ENCODE peak calls at places on chromosome 16, in nine cellular contexts. C is foreskin fibroblast; P is sigmoid colon; D is progenitor cell of endocrine pancreas; G is right cardiac atrium; U is CD8-positive, alpha-beta T cell; J is ovary; O is ureter; K is CD4-positive, alpha-beta T cell. X is an unnamed sample.
A peak's percentile ranks its signal among the peaks of the same experiment; 100 is the strongest.

GRCh38 chr16:529012-529575 is 1.6 kb downstream of the CAPN15 start:
- DNase-seq in K (no peak), G (no peak), J (no peak), C (no peak), O (no peak), D (no peak), P (no peak), U (no peak), X (no peak)

GRCh38 chr16:16004314-16004749 is 54.9 kb downstream of the ABCC1 start:
- DNase-seq in J (no peak), G (no peak), C (peak; percentile 74), O (no peak), P (no peak), D (no peak), U (no peak), K (no peak), X (no peak)

GRCh38 chr16:58222532-58223316 is 24.8 kb upstream of the CSNK2A2 start:
- DNase-seq in K (no peak), U (no peak), P (no peak), O (peak; percentile 70), G (no peak), J (no peak), D (no peak), C (peak; percentile 14), X (no peak)

GRCh38 chr16:12532871-12533610 is 270.6 kb downstream of the CPPED1 start:
- DNase-seq in P (no peak), U (peak; percentile 30), O (no peak), G (peak; percentile 72), C (no peak), D (no peak), K (peak; percentile 9), J (no peak), X (no peak)

GRCh38 chr16:54648575-54648974 is 282.1 kb upstream of the IRX5 start:
- DNase-seq in O (no peak), C (no peak), G (no peak), U (no peak), P (no peak), K (no peak), J (no peak), D (no peak), X (no peak)

GRCh38 chr16:68086860-68087268 is 1.7 kb downstream of the NFATC3 start:
- DNase-seq in G (no peak), K (no peak), C (no peak), U (no peak), D (no peak), J (no peak), P (no peak), O (no peak), X (no peak)

GRCh38 chr16:2852731-2853507 is 5.1 kb downstream of the PRSS22 start:
- DNase-seq in K (no peak), G (no peak), C (no peak), J (no peak), P (no peak), D (no peak), U (no peak), O (no peak), X (no peak)

GRCh38 chr16:85395913-85396878 is 216.9 kb upstream of the GSE1 start:
- DNase-seq in P (peak; percentile 73), J (peak; percentile 62), O (peak; percentile 77), U (no peak), K (no peak), D (no peak), C (peak; percentile 29), G (peak; percentile 71), X (no peak)

GRCh38 chr16:35431829-35432663 is 1972.6 kb downstream of the TP53TG3F start:
- DNase-seq in P (no peak), U (no peak), K (no peak), G (no peak), J (no peak), C (no peak), D (no peak), O (no peak), X (no peak)

GRCh38 chr16:165218-165538 is 600 bp upstream of the HBM start:
- DNase-seq in J (no peak), K (no peak), O (no peak), D (no peak), G (no peak), C (no peak), P (no peak), U (no peak), X (no peak)

GRCh38 chr16:50271148-50272041 is 5.0 kb downstream of the ADCY7 start:
- DNase-seq in D (no peak), O (no peak), G (no peak), J (no peak), P (peak; percentile 58), C (no peak), U (no peak), K (no peak), X (no peak)

GRCh38 chr16:24538756-24539294 is 541 bp upstream of the RBBP6 start:
- DNase-seq in K (no peak), P (no peak), G (no peak), J (no peak), D (no peak), U (no peak), C (no peak), O (no peak), X (no peak)

GRCh38 chr16:59886021-59886420 is 1151.9 kb upstream of the GOT2 start:
- DNase-seq in G (peak; percentile 58), D (no peak), P (peak; percentile 73), C (peak; percentile 85), O (peak; percentile 67), J (no peak), U (no peak), K (no peak), X (no peak)

GRCh38 chr16:2190659-2191445 is 5.6 kb downstream of the CASKIN1 start:
- DNase-seq in K (no peak), P (no peak), J (no peak), U (no peak), C (no peak), O (no peak), D (no peak), G (no peak), X (no peak)

GRCh38 chr16:11307639-11308492 is 26.7 kb upstream of the PRM1 start:
- DNase-seq in P (no peak), C (no peak), K (no peak), U (no peak), J (no peak), D (no peak), G (no peak), O (no peak), X (no peak)

GRCh38 chr16:8776193-8776592 is 21.2 kb downstream of the TMEM186 start:
- DNase-seq in J (no peak), D (no peak), O (peak; percentile 83), C (no peak), P (no peak), G (no peak), K (no peak), U (no peak), X (no peak)

GRCh38 chr16:64305663-64306062 is 816.2 kb downstream of the CDH11 start:
- DNase-seq in G (no peak), J (no peak), U (no peak), C (no peak), D (no peak), O (no peak), P (no peak), K (no peak), X (no peak)

GRCh38 chr16:46833465-46833810 is 2.5 kb upstream of the C16orf87 start:
- DNase-seq in P (no peak), U (no peak), G (no peak), O (no peak), J (no peak), K (no peak), C (no peak), D (no peak), X (no peak)

GRCh38 chr16:86751081-86752030 is 173.0 kb downstream of the FOXL1 start:
- DNase-seq in O (no peak), J (no peak), P (no peak), D (no peak), U (no peak), K (no peak), G (no peak), C (peak; percentile 85), X (no peak)

GRCh38 chr16:55567382-55567781 is 898 bp downstream of the CAPNS2 start:
- DNase-seq in P (no peak), G (no peak), U (no peak), O (peak; percentile 44), D (no peak), C (peak; percentile 60), K (no peak), J (no peak), X (no peak)

GRCh38 chr16:12084436-12084835 is 107.9 kb downstream of the SNX29 start:
- DNase-seq in U (no peak), P (peak; percentile 35), J (peak; percentile 5), G (no peak), O (peak; percentile 12), C (no peak), K (no peak), D (no peak), X (no peak)

GRCh38 chr16:63806794-63807506 is 1314.9 kb downstream of the CDH11 start:
- DNase-seq in J (no peak), U (no peak), G (no peak), C (no peak), P (no peak), O (no peak), D (no peak), K (no peak), X (no peak)

GRCh38 chr16:70523621-70524405 is at the start of gene SF3B3:
- DNase-seq in O (peak; percentile 76), D (peak; percentile 36), U (peak; percentile 67), C (no peak), G (peak; percentile 78), J (peak; percentile 76), K (peak; percentile 71), P (peak; percentile 75), X (peak; percentile 76)

GRCh38 chr16:8959921-8960787 is 3.6 kb downstream of the USP7 start:
- DNase-seq in K (no peak), G (no peak), D (no peak), J (no peak), P (no peak), U (no peak), C (no peak), O (no peak), X (no peak)

GRCh38 chr16:83619381-83620150 is 188.2 kb upstream of the HSBP1 start:
- DNase-seq in D (no peak), O (no peak), U (no peak), C (no peak), G (no peak), P (no peak), K (no peak), J (no peak), X (no peak)

GRCh38 chr16:54875443-54875842 is 55.2 kb upstream of the IRX5 start:
- DNase-seq in C (no peak), G (no peak), D (no peak), O (no peak), U (no peak), P (no peak), K (no peak), J (no peak), X (no peak)